ENCODE peak calls at places on chromosome 2, in seven cellular contexts. One of them, this sample, is unnamed.

GRCh38 chr2:189411860-189412259 is 29.4 kb upstream of the WDR75 start:
- DNase-seq in AML-193: no peak
- DNase-seq in activated CD4-positive, alpha-beta T cell treated with anti-CD3 and anti-CD28 coated beads, Interleukin-2, amount 50 U/mL, for 1 hour: no peak
- DNase-seq in DMS153: no peak
- DNase-seq in NCI-H345: no peak
- DNase-seq in M059J: peak; percentile 51
- DNase-seq in K562: no peak
- DNase-seq in this sample: no peak

GRCh38 chr2:230944123-230944653 is 19.1 kb upstream of the GPR55 start:
- DNase-seq in activated CD4-positive, alpha-beta T cell treated with anti-CD3 and anti-CD28 coated beads, Interleukin-2, amount 50 U/mL, for 1 hour: no peak
- DNase-seq in K562: no peak
- DNase-seq in DMS153: no peak
- DNase-seq in AML-193: no peak
- DNase-seq in NCI-H345: no peak
- DNase-seq in M059J: no peak
- DNase-seq in this sample: no peak

GRCh38 chr2:147294825-147295392 is 549.9 kb upstream of the ACVR2A start:
- DNase-seq in activated CD4-positive, alpha-beta T cell treated with anti-CD3 and anti-CD28 coated beads, Interleukin-2, amount 50 U/mL, for 1 hour: no peak
- DNase-seq in DMS153: no peak
- DNase-seq in AML-193: no peak
- DNase-seq in K562: no peak
- DNase-seq in NCI-H345: no peak
- DNase-seq in M059J: peak; percentile 1
- DNase-seq in this sample: no peak

GRCh38 chr2:73862987-73863386 is 29.8 kb upstream of the ACTG2 start:
- DNase-seq in K562: no peak
- DNase-seq in AML-193: no peak
- DNase-seq in DMS153: peak; percentile 34
- DNase-seq in activated CD4-positive, alpha-beta T cell treated with anti-CD3 and anti-CD28 coated beads, Interleukin-2, amount 50 U/mL, for 1 hour: no peak
- DNase-seq in NCI-H345: no peak
- DNase-seq in M059J: no peak
- DNase-seq in this sample: no peak

GRCh38 chr2:11796190-11797171 is 50.0 kb downstream of the LPIN1 start:
- DNase-seq in K562: no peak
- DNase-seq in M059J: no peak
- DNase-seq in AML-193: no peak
- DNase-seq in DMS153: no peak
- DNase-seq in activated CD4-positive, alpha-beta T cell treated with anti-CD3 and anti-CD28 coated beads, Interleukin-2, amount 50 U/mL, for 1 hour: no peak
- DNase-seq in NCI-H345: no peak
- DNase-seq in this sample: no peak

GRCh38 chr2:42917374-42918017 is 125.1 kb upstream of the HAAO start:
- DNase-seq in NCI-H345: no peak
- DNase-seq in activated CD4-positive, alpha-beta T cell treated with anti-CD3 and anti-CD28 coated beads, Interleukin-2, amount 50 U/mL, for 1 hour: no peak
- DNase-seq in DMS153: no peak
- DNase-seq in AML-193: no peak
- DNase-seq in K562: peak; percentile 46
- DNase-seq in M059J: peak; percentile 46
- DNase-seq in this sample: peak; percentile 68

GRCh38 chr2:188132385-188132784 is 159.3 kb upstream of the GULP1 start:
- DNase-seq in DMS153: no peak
- DNase-seq in NCI-H345: peak; percentile 5
- DNase-seq in K562: no peak
- DNase-seq in AML-193: no peak
- DNase-seq in M059J: no peak
- DNase-seq in activated CD4-positive, alpha-beta T cell treated with anti-CD3 and anti-CD28 coated beads, Interleukin-2, amount 50 U/mL, for 1 hour: no peak
- DNase-seq in this sample: peak; percentile 20

GRCh38 chr2:238045575-238045974 is 15.2 kb upstream of the SCLY start:
- DNase-seq in DMS153: no peak
- DNase-seq in NCI-H345: no peak
- DNase-seq in K562: no peak
- DNase-seq in activated CD4-positive, alpha-beta T cell treated with anti-CD3 and anti-CD28 coated beads, Interleukin-2, amount 50 U/mL, for 1 hour: no peak
- DNase-seq in M059J: no peak
- DNase-seq in AML-193: no peak
- DNase-seq in this sample: no peak

GRCh38 chr2:48065971-48066370 is 159.7 kb upstream of the FBXO11 start:
- DNase-seq in activated CD4-positive, alpha-beta T cell treated with anti-CD3 and anti-CD28 coated beads, Interleukin-2, amount 50 U/mL, for 1 hour: no peak
- DNase-seq in M059J: no peak
- DNase-seq in K562: no peak
- DNase-seq in NCI-H345: no peak
- DNase-seq in AML-193: no peak
- DNase-seq in DMS153: no peak
- DNase-seq in this sample: no peak

GRCh38 chr2:238970553-238971081 is 122.7 kb downstream of the TWIST2 start:
- DNase-seq in AML-193: peak; percentile 15
- DNase-seq in M059J: peak; percentile 41
- DNase-seq in NCI-H345: peak; percentile 19
- DNase-seq in DMS153: peak; percentile 3
- DNase-seq in activated CD4-positive, alpha-beta T cell treated with anti-CD3 and anti-CD28 coated beads, Interleukin-2, amount 50 U/mL, for 1 hour: peak; percentile 40
- DNase-seq in K562: peak; percentile 69
- DNase-seq in this sample: peak; percentile 9

GRCh38 chr2:950627-950992 is at the start of gene SNTG2:
- DNase-seq in DMS153: no peak
- DNase-seq in AML-193: no peak
- DNase-seq in activated CD4-positive, alpha-beta T cell treated with anti-CD3 and anti-CD28 coated beads, Interleukin-2, amount 50 U/mL, for 1 hour: peak; percentile 45
- DNase-seq in M059J: no peak
- DNase-seq in K562: peak; percentile 85
- DNase-seq in NCI-H345: peak; percentile 87
- DNase-seq in this sample: no peak

GRCh38 chr2:46177461-46178089 is 119.6 kb upstream of the EPAS1 start:
- DNase-seq in activated CD4-positive, alpha-beta T cell treated with anti-CD3 and anti-CD28 coated beads, Interleukin-2, amount 50 U/mL, for 1 hour: no peak
- DNase-seq in NCI-H345: no peak
- DNase-seq in K562: no peak
- DNase-seq in DMS153: no peak
- DNase-seq in AML-193: no peak
- DNase-seq in M059J: peak; percentile 37
- DNase-seq in this sample: no peak

GRCh38 chr2:119246884-119247843 is 23.5 kb downstream of the STEAP3 start:
- DNase-seq in M059J: no peak
- DNase-seq in AML-193: no peak
- DNase-seq in NCI-H345: no peak
- DNase-seq in K562: no peak
- DNase-seq in DMS153: no peak
- DNase-seq in activated CD4-positive, alpha-beta T cell treated with anti-CD3 and anti-CD28 coated beads, Interleukin-2, amount 50 U/mL, for 1 hour: no peak
- DNase-seq in this sample: no peak

GRCh38 chr2:100747996-100748615 is 71.8 kb upstream of the NPAS2 start:
- DNase-seq in activated CD4-positive, alpha-beta T cell treated with anti-CD3 and anti-CD28 coated beads, Interleukin-2, amount 50 U/mL, for 1 hour: no peak
- DNase-seq in M059J: no peak
- DNase-seq in NCI-H345: no peak
- DNase-seq in DMS153: no peak
- DNase-seq in AML-193: no peak
- DNase-seq in K562: no peak
- DNase-seq in this sample: no peak

GRCh38 chr2:179129574-179130238 is 79.8 kb upstream of the CCDC141 start:
- DNase-seq in activated CD4-positive, alpha-beta T cell treated with anti-CD3 and anti-CD28 coated beads, Interleukin-2, amount 50 U/mL, for 1 hour: no peak
- DNase-seq in K562: peak; percentile 9
- DNase-seq in AML-193: peak; percentile 24
- DNase-seq in NCI-H345: no peak
- DNase-seq in DMS153: no peak
- DNase-seq in M059J: peak; percentile 13
- DNase-seq in this sample: no peak

GRCh38 chr2:120389036-120389391 is 43.1 kb downstream of the INHBB start:
- DNase-seq in AML-193: no peak
- DNase-seq in K562: no peak
- DNase-seq in activated CD4-positive, alpha-beta T cell treated with anti-CD3 and anti-CD28 coated beads, Interleukin-2, amount 50 U/mL, for 1 hour: no peak
- DNase-seq in DMS153: no peak
- DNase-seq in M059J: no peak
- DNase-seq in NCI-H345: no peak
- DNase-seq in this sample: no peak

GRCh38 chr2:237967463-237967871 is 653 bp downstream of the UBE2F start:
- DNase-seq in DMS153: no peak
- DNase-seq in activated CD4-positive, alpha-beta T cell treated with anti-CD3 and anti-CD28 coated beads, Interleukin-2, amount 50 U/mL, for 1 hour: peak; percentile 20
- DNase-seq in K562: peak; percentile 32
- DNase-seq in AML-193: no peak
- DNase-seq in NCI-H345: no peak
- DNase-seq in M059J: peak; percentile 15
- DNase-seq in this sample: no peak

GRCh38 chr2:203826704-203827103 is 40.9 kb upstream of the CTLA4 start:
- DNase-seq in DMS153: no peak
- DNase-seq in K562: no peak
- DNase-seq in AML-193: no peak
- DNase-seq in M059J: no peak
- DNase-seq in NCI-H345: no peak
- DNase-seq in activated CD4-positive, alpha-beta T cell treated with anti-CD3 and anti-CD28 coated beads, Interleukin-2, amount 50 U/mL, for 1 hour: no peak
- DNase-seq in this sample: no peak

GRCh38 chr2:73998451-73998850 is 13.7 kb downstream of the TET3 start:
- DNase-seq in AML-193: no peak
- DNase-seq in NCI-H345: no peak
- DNase-seq in DMS153: no peak
- DNase-seq in activated CD4-positive, alpha-beta T cell treated with anti-CD3 and anti-CD28 coated beads, Interleukin-2, amount 50 U/mL, for 1 hour: peak; percentile 51
- DNase-seq in K562: no peak
- DNase-seq in M059J: no peak
- DNase-seq in this sample: no peak

GRCh38 chr2:150410809-150411208 is 76.7 kb downstream of the RND3 start:
- DNase-seq in K562: no peak
- DNase-seq in NCI-H345: no peak
- DNase-seq in M059J: peak; percentile 70
- DNase-seq in activated CD4-positive, alpha-beta T cell treated with anti-CD3 and anti-CD28 coated beads, Interleukin-2, amount 50 U/mL, for 1 hour: no peak
- DNase-seq in DMS153: no peak
- DNase-seq in AML-193: no peak
- DNase-seq in this sample: no peak

GRCh38 chr2:216371756-216372702 is at the start of gene MARCHF4:
- DNase-seq in M059J: peak; percentile 85
- DNase-seq in NCI-H345: peak; percentile 84
- DNase-seq in AML-193: no peak
- DNase-seq in DMS153: peak; percentile 82
- DNase-seq in K562: peak; percentile 69
- DNase-seq in activated CD4-positive, alpha-beta T cell treated with anti-CD3 and anti-CD28 coated beads, Interleukin-2, amount 50 U/mL, for 1 hour: peak; percentile 65
- DNase-seq in this sample: peak; percentile 58

GRCh38 chr2:127906206-127906926 is 20.6 kb upstream of the AMMECR1L start:
- DNase-seq in M059J: no peak
- DNase-seq in K562: peak; percentile 40
- DNase-seq in NCI-H345: no peak
- DNase-seq in AML-193: no peak
- DNase-seq in DMS153: no peak
- DNase-seq in activated CD4-positive, alpha-beta T cell treated with anti-CD3 and anti-CD28 coated beads, Interleukin-2, amount 50 U/mL, for 1 hour: no peak
- DNase-seq in this sample: no peak

GRCh38 chr2:54041135-54041534 is 70.3 kb upstream of the PSME4 start:
- DNase-seq in NCI-H345: no peak
- DNase-seq in activated CD4-positive, alpha-beta T cell treated with anti-CD3 and anti-CD28 coated beads, Interleukin-2, amount 50 U/mL, for 1 hour: no peak
- DNase-seq in M059J: peak; percentile 49
- DNase-seq in K562: no peak
- DNase-seq in AML-193: no peak
- DNase-seq in DMS153: no peak
- DNase-seq in this sample: no peak

GRCh38 chr2:204871246-204871953 is 326.1 kb downstream of the PARD3B start:
- DNase-seq in DMS153: peak; percentile 33
- DNase-seq in M059J: peak; percentile 34
- DNase-seq in K562: no peak
- DNase-seq in NCI-H345: peak; percentile 5
- DNase-seq in activated CD4-positive, alpha-beta T cell treated with anti-CD3 and anti-CD28 coated beads, Interleukin-2, amount 50 U/mL, for 1 hour: no peak
- DNase-seq in AML-193: peak; percentile 25
- DNase-seq in this sample: no peak

GRCh38 chr2:13546131-13546530 is 829.4 kb downstream of the TRIB2 start:
- DNase-seq in AML-193: no peak
- DNase-seq in NCI-H345: no peak
- DNase-seq in DMS153: no peak
- DNase-seq in K562: no peak
- DNase-seq in M059J: no peak
- DNase-seq in activated CD4-positive, alpha-beta T cell treated with anti-CD3 and anti-CD28 coated beads, Interleukin-2, amount 50 U/mL, for 1 hour: no peak
- DNase-seq in this sample: no peak

GRCh38 chr2:656676-657075 is 20.5 kb downstream of the TMEM18 start:
- DNase-seq in M059J: no peak
- DNase-seq in DMS153: no peak
- DNase-seq in K562: no peak
- DNase-seq in AML-193: no peak
- DNase-seq in activated CD4-positive, alpha-beta T cell treated with anti-CD3 and anti-CD28 coated beads, Interleukin-2, amount 50 U/mL, for 1 hour: no peak
- DNase-seq in NCI-H345: no peak
- DNase-seq in this sample: no peak

GRCh38 chr2:143575340-143575739 is 446.1 kb downstream of the ARHGAP15 start:
- DNase-seq in NCI-H345: no peak
- DNase-seq in AML-193: no peak
- DNase-seq in M059J: no peak
- DNase-seq in K562: peak; percentile 17
- DNase-seq in DMS153: no peak
- DNase-seq in activated CD4-positive, alpha-beta T cell treated with anti-CD3 and anti-CD28 coated beads, Interleukin-2, amount 50 U/mL, for 1 hour: no peak
- DNase-seq in this sample: no peak

GRCh38 chr2:100615471-100615870 is 52.7 kb downstream of the PDCL3 start:
- DNase-seq in DMS153: no peak
- DNase-seq in K562: no peak
- DNase-seq in AML-193: no peak
- DNase-seq in activated CD4-positive, alpha-beta T cell treated with anti-CD3 and anti-CD28 coated beads, Interleukin-2, amount 50 U/mL, for 1 hour: no peak
- DNase-seq in M059J: peak; percentile 17
- DNase-seq in NCI-H345: no peak
- DNase-seq in this sample: no peak